ENCODE peak calls at places on chromosomes 11 and 22, in seven cellular contexts. B is amniotic epithelial cell, Q is colonic mucosa, K is osteocyte, A is NB4, O is RWPE1, C is NCI-H748 treated with DMSO at 0.1 percent for 48 hours. T is an unnamed sample.

GRCh38 chr22:41772645-41773044 is 27.8 kb upstream of the CCDC134 start:
- DNase-seq in B (peak), Q (no peak), K (no peak), A (no peak), O (peak), C (no peak), T (no peak)

GRCh38 chr22:37784829-37785495 is 22.8 kb upstream of the GCAT start:
- DNase-seq in B (no peak), Q (peak), K (no peak), A (no peak), O (no peak), C (no peak), T (no peak)

GRCh38 chr22:37203354-37204044 is 8.8 kb downstream of the SSTR3 start:
- DNase-seq in B (no peak), Q (no peak), K (no peak), A (no peak), O (no peak), C (no peak), T (no peak)

GRCh38 chr11:2779499-2779980 is 79.7 kb upstream of the KCNQ1OT1 start:
- DNase-seq in B (no peak), Q (no peak), K (peak), A (no peak), O (no peak), C (no peak), T (peak)

GRCh38 chr11:61912991-61913698 is 4.2 kb downstream of the RAB3IL1 start:
- DNase-seq in B (no peak), Q (peak), K (no peak), A (no peak), O (no peak), C (no peak), T (no peak)

GRCh38 chr11:69921429-69922014 is 102.3 kb upstream of the FGF3 start:
- DNase-seq in B (no peak), Q (no peak), K (no peak), A (no peak), O (no peak), C (no peak), T (peak)

GRCh38 chr22:43802897-43803495 is 9.1 kb downstream of the EFCAB6 start:
- DNase-seq in B (no peak), Q (no peak), K (peak), A (no peak), O (no peak), C (no peak), T (no peak)

GRCh38 chr11:19576054-19576453 is 136.6 kb upstream of the NAV2 start:
- DNase-seq in B (no peak), Q (no peak), K (no peak), A (no peak), O (no peak), C (no peak), T (no peak)

GRCh38 chr11:65437436-65438227 is 15.0 kb downstream of the NEAT1 start:
- DNase-seq in B (peak), Q (no peak), K (no peak), A (no peak), O (no peak), C (no peak), T (no peak)

GRCh38 chr22:42404266-42404665 is 27.9 kb downstream of the NFAM1 start:
- DNase-seq in B (no peak), Q (no peak), K (no peak), A (no peak), O (no peak), C (no peak), T (no peak)

GRCh38 chr11:35389897-35390462 is 29.4 kb downstream of the SLC1A2 start:
- DNase-seq in B (no peak), Q (no peak), K (no peak), A (no peak), O (no peak), C (peak), T (no peak)

GRCh38 chr11:5808500-5809121 is at the start of gene OR52N2:
- DNase-seq in B (peak), Q (peak), K (no peak), A (peak), O (peak), C (peak), T (peak)

GRCh38 chr11:20671856-20672546 is 2.6 kb downstream of the NELL1 start:
- DNase-seq in B (no peak), Q (no peak), K (no peak), A (peak), O (no peak), C (peak), T (no peak)

T was measured in head of caudate nucleus.